ENCODE peak calls at places on chromosomes 4 and X, in nine cellular contexts. R, U, D, Y, L, F, T, W and Q are unnamed samples.

GRCh38 chr4:80711956-80712355 is 318.6 kb upstream of the BMP3 start:
- DNase-seq in R (no peak), U (no peak), D (no peak), Y (no peak), L (no peak), F (no peak), T (no peak), W (no peak), Q (no peak)

GRCh38 chrX:109310031-109310430 is 171.9 kb downstream of the GUCY2F start:
- DNase-seq in R (no peak), U (no peak), D (no peak), Y (peak), L (no peak), F (no peak), T (no peak), W (no peak), Q (no peak)

GRCh38 chr4:185142563-185142910 is 529 bp upstream of the SLC25A4 start:
- DNase-seq in R (no peak), U (peak), D (no peak), Y (no peak), L (no peak), F (no peak), T (no peak), W (no peak), Q (no peak)

GRCh38 chrX:24733111-24733510 is 39.4 kb downstream of the POLA1 start:
- DNase-seq in R (no peak), U (no peak), D (no peak), Y (no peak), L (no peak), F (peak), T (no peak), W (no peak), Q (no peak)

GRCh38 chrX:136759968-136760367 is 20.8 kb downstream of the ARHGEF6 start:
- DNase-seq in R (no peak), U (no peak), D (no peak), Y (no peak), L (no peak), F (no peak), T (no peak), W (no peak), Q (no peak)

GRCh38 chrX:71603618-71604017 is 14.7 kb downstream of the CXCR3 start:
- DNase-seq in R (no peak), U (no peak), D (no peak), Y (no peak), L (no peak), F (peak), T (peak), W (no peak), Q (no peak)

GRCh38 chrX:154710309-154710708 is 40.6 kb downstream of the GAB3 start:
- DNase-seq in R (no peak), U (no peak), D (no peak), Y (no peak), L (no peak), F (no peak), T (no peak), W (no peak), Q (no peak)

GRCh38 chr4:184807261-184807660 is 18.5 kb downstream of the ACSL1 start:
- DNase-seq in R (no peak), U (no peak), D (no peak), Y (no peak), L (no peak), F (no peak), T (no peak), W (no peak), Q (no peak)

GRCh38 chrX:42530027-42530426 is 247.9 kb downstream of the PPP1R2C start:
- DNase-seq in R (peak), U (no peak), D (no peak), Y (no peak), L (peak), F (peak), T (peak), W (no peak), Q (no peak)

GRCh38 chr4:79653871-79654270 is 245.8 kb upstream of the GK2 start:
- DNase-seq in R (peak), U (no peak), D (no peak), Y (no peak), L (no peak), F (no peak), T (no peak), W (no peak), Q (no peak)

GRCh38 chr4:2596153-2596552 is 59.7 kb downstream of the FAM193A start:
- DNase-seq in R (no peak), U (no peak), D (no peak), Y (no peak), L (no peak), F (no peak), T (no peak), W (no peak), Q (no peak)

GRCh38 chr4:26388671-26389070 is 67.9 kb downstream of the RBPJ start:
- DNase-seq in R (no peak), U (no peak), D (no peak), Y (no peak), L (no peak), F (no peak), T (peak), W (no peak), Q (no peak)

GRCh38 chr4:142126890-142127497 is 490.6 kb downstream of the IL15 start:
- DNase-seq in R (peak), U (peak), D (peak), Y (no peak), L (peak), F (peak), T (peak), W (no peak), Q (peak)

GRCh38 chr4:55784747-55785146 is 34.8 kb upstream of the EXOC1L start:
- DNase-seq in R (no peak), U (no peak), D (no peak), Y (no peak), L (no peak), F (no peak), T (no peak), W (no peak), Q (no peak)

GRCh38 chrX:108641589-108642272 is 94.6 kb downstream of the IRS4 start:
- DNase-seq in R (no peak), U (no peak), D (no peak), Y (no peak), L (no peak), F (no peak), T (no peak), W (no peak), Q (no peak)

GRCh38 chrX:53089224-53089842 is 4.6 kb upstream of the KANTR start:
- DNase-seq in R (peak), U (peak), D (peak), Y (peak), L (peak), F (peak), T (peak), W (no peak), Q (no peak)

GRCh38 chr4:88752754-88753153 is 55.1 kb upstream of the NAP1L5 start:
- DNase-seq in R (no peak), U (no peak), D (no peak), Y (no peak), L (no peak), F (no peak), T (no peak), W (no peak), Q (no peak)

GRCh38 chrX:77451041-77451440 is 3.9 kb downstream of the FGF16 start:
- DNase-seq in R (no peak), U (no peak), D (no peak), Y (no peak), L (peak), F (peak), T (peak), W (no peak), Q (no peak)

GRCh38 chr4:140152760-140153418 is 1.1 kb downstream of the MAML3 start:
- DNase-seq in R (no peak), U (no peak), D (peak), Y (peak), L (peak), F (peak), T (peak), W (no peak), Q (peak)

GRCh38 chr4:148289740-148290139 is 152.5 kb downstream of the NR3C2 start:
- DNase-seq in R (no peak), U (no peak), D (no peak), Y (no peak), L (no peak), F (no peak), T (no peak), W (no peak), Q (no peak)

GRCh38 chrX:11190745-11191510 is 79.8 kb downstream of the HCCS start:
- DNase-seq in R (no peak), U (no peak), D (no peak), Y (no peak), L (no peak), F (no peak), T (no peak), W (no peak), Q (no peak)

GRCh38 chr4:139800082-139800481 is 134.5 kb downstream of the MGST2 start:
- DNase-seq in R (no peak), U (no peak), D (no peak), Y (no peak), L (no peak), F (no peak), T (no peak), W (no peak), Q (no peak)

GRCh38 chr4:139207873-139208403 is 30.9 kb upstream of the ELF2 start:
- DNase-seq in R (no peak), U (no peak), D (no peak), Y (peak), L (peak), F (no peak), T (no peak), W (no peak), Q (peak)

GRCh38 chr4:121189811-121190210 is 25.7 kb upstream of the TNIP3 start:
- DNase-seq in R (no peak), U (no peak), D (no peak), Y (no peak), L (no peak), F (no peak), T (no peak), W (no peak), Q (no peak)

GRCh38 chr4:184617611-184618196 is 31.5 kb downstream of the CASP3 start:
- DNase-seq in R (no peak), U (no peak), D (no peak), Y (no peak), L (no peak), F (peak), T (no peak), W (no peak), Q (no peak)

GRCh38 chrX:41245641-41246040 is 88.3 kb upstream of the DDX3X start:
- DNase-seq in R (no peak), U (no peak), D (no peak), Y (no peak), L (no peak), F (no peak), T (no peak), W (no peak), Q (no peak)

GRCh38 chrX:20284992-20285391 is 18.3 kb upstream of the RPS6KA3 start:
- DNase-seq in R (no peak), U (no peak), D (no peak), Y (no peak), L (no peak), F (no peak), T (no peak), W (no peak), Q (no peak)

GRCh38 chr4:125254111-125254510 is 60.6 kb upstream of the FAT4 start:
- DNase-seq in R (peak), U (no peak), D (no peak), Y (no peak), L (peak), F (peak), T (peak), W (no peak), Q (no peak)

GRCh38 chrX:1246816-1247215 is 21.8 kb upstream of the CSF2RA start:
- DNase-seq in R (no peak), U (peak), D (peak), Y (peak), L (peak), F (peak), T (peak), W (no peak), Q (peak)

GRCh38 chr4:102678695-102679335 is 82.0 kb downstream of the MANBA start:
- DNase-seq in R (no peak), U (no peak), D (no peak), Y (no peak), L (no peak), F (no peak), T (no peak), W (no peak), Q (no peak)

GRCh38 chrX:96474357-96475125 is 210.1 kb upstream of the DIAPH2 start:
- DNase-seq in R (no peak), U (no peak), D (no peak), Y (no peak), L (peak), F (peak), T (peak), W (no peak), Q (no peak)

GRCh38 chrX:148043456-148043855 is 62.3 kb downstream of the FMR1NB start:
- DNase-seq in R (no peak), U (no peak), D (no peak), Y (no peak), L (peak), F (no peak), T (peak), W (no peak), Q (no peak)

GRCh38 chr4:88720749-88721428 is 23.3 kb upstream of the NAP1L5 start:
- DNase-seq in R (no peak), U (no peak), D (no peak), Y (no peak), L (no peak), F (no peak), T (no peak), W (no peak), Q (no peak)

GRCh38 chr4:8025668-8026067 is 86.0 kb upstream of the AFAP1 start:
- DNase-seq in R (no peak), U (no peak), D (no peak), Y (no peak), L (no peak), F (no peak), T (no peak), W (no peak), Q (no peak)

GRCh38 chrX:38220024-38220935 is at the start of gene SRPX:
- DNase-seq in R (no peak), U (peak), D (peak), Y (peak), L (peak), F (peak), T (peak), W (no peak), Q (peak)

GRCh38 chr4:41129936-41130440 is 84.4 kb downstream of the APBB2 start:
- DNase-seq in R (no peak), U (no peak), D (no peak), Y (no peak), L (no peak), F (no peak), T (no peak), W (no peak), Q (no peak)

GRCh38 chrX:9352683-9353430 is 112.0 kb upstream of the TBL1X start:
- DNase-seq in R (no peak), U (no peak), D (no peak), Y (no peak), L (peak), F (peak), T (peak), W (no peak), Q (no peak)

GRCh38 chr4:98970386-98970785 is 25.1 kb upstream of the METAP1 start:
- DNase-seq in R (no peak), U (no peak), D (no peak), Y (no peak), L (no peak), F (no peak), T (no peak), W (no peak), Q (no peak)

GRCh38 chrX:130563476-130563875 is 161.7 kb downstream of the RBMX2 start:
- DNase-seq in R (no peak), U (no peak), D (no peak), Y (no peak), L (no peak), F (no peak), T (no peak), W (no peak), Q (no peak)

GRCh38 chrX:144809025-144809424 is 438.3 kb upstream of the SPANXN1 start:
- DNase-seq in R (no peak), U (no peak), D (no peak), Y (no peak), L (no peak), F (no peak), T (no peak), W (no peak), Q (no peak)

GRCh38 chrX:144810539-144810938 is 436.8 kb upstream of the SPANXN1 start:
- DNase-seq in R (no peak), U (no peak), D (no peak), Y (no peak), L (no peak), F (no peak), T (no peak), W (no peak), Q (no peak)
- H3K4me3 ChIP-seq in R (no peak), U (no peak), D (no peak), Y (no peak), L (no peak), F (no peak), T (no peak), W (no peak), Q (no peak)

GRCh38 chr4:24794111-24794860 is 1.1 kb upstream of the SOD3 start:
- DNase-seq in R (no peak), U (no peak), D (no peak), Y (peak), L (peak), F (peak), T (peak), W (no peak), Q (peak)
- H3K4me3 ChIP-seq in R (no peak), U (no peak), D (peak), Y (peak), L (no peak), F (no peak), T (no peak), W (no peak), Q (peak)

GRCh38 chrX:32530802-32531403 is 680.4 kb downstream of the DMD start:
- DNase-seq in R (peak), U (no peak), D (no peak), Y (no peak), L (peak), F (peak), T (peak), W (no peak), Q (no peak)
- H3K4me3 ChIP-seq in R (no peak), U (no peak), D (no peak), Y (no peak), L (no peak), F (peak), T (peak), W (no peak), Q (peak)

GRCh38 chrX:103362504-103362903 is 6.2 kb downstream of the TCEAL9 start:
- DNase-seq in R (no peak), U (peak), D (no peak), Y (no peak), L (peak), F (peak), T (peak), W (no peak), Q (no peak)
- H3K4me3 ChIP-seq in R (no peak), U (no peak), D (no peak), Y (no peak), L (no peak), F (no peak), T (no peak), W (no peak), Q (no peak)

GRCh38 chr4:182062936-182063335 is 180.3 kb upstream of the TENM3 start:
- DNase-seq in R (peak), U (no peak), D (no peak), Y (no peak), L (peak), F (peak), T (peak), W (no peak), Q (no peak)
- H3K4me3 ChIP-seq in R (no peak), U (no peak), D (no peak), Y (no peak), L (no peak), F (no peak), T (no peak), W (no peak), Q (no peak)

DNA sequence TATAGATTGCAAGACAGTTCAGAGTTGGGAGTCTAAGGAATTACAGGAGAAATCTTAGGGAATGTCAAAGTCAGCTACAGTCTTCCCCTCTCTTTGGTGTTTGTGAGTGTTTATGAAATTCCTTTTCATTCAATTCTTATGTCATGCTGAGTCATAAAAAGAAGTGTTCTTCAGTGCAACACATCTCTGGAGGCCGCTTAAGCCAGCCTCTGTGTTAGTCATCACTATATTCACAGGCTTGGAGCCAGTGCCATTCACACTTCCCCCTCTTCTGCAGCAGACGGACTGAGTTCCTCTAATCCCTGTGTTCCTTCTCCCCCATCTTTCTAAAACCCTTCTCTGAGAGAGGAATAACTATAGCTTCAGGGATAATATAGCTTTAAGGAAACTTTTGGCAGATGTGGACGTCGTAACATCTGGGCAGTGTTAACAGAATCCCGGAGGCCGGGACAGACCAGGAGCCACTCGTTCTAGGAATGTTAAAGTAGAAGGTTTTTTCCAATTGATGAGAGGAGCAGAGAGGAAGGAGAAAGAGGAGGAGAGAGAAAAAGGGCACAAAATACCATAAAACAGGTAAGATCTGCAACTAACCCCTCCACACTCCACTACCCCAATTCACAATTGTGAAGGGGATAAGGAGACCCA is at the start of gene SRPX2:
- DNase-seq in R (peak), U (peak), D (peak), Y (peak), L (peak), F (peak), T (peak), W (no peak), Q (peak)
- H3K4me3 ChIP-seq in R (peak), U (peak), D (peak), Y (peak), L (peak), F (peak), T (peak), W (peak), Q (peak)